ENCODE peak calls at places on chromosomes 7 and 10, in five cellular contexts. Y is endothelial cell, L is RWPE1, U is Panc1, X is WERI-Rb-1. M is an unnamed sample.

GRCh38 chr7:158740657-158741293 is 36.2 kb upstream of the NCAPG2 start:
- DNase-seq in Y (no peak), L (peak), U (no peak), X (no peak), M (peak)

GRCh38 chr7:83271212-83272099 is 108.8 kb upstream of the PCLO start:
- DNase-seq in Y (no peak), L (peak), U (peak), X (peak), M (no peak)

GRCh38 chr10:3538850-3539531 is 246.0 kb downstream of the KLF6 start:
- DNase-seq in Y (no peak), L (peak), U (no peak), X (no peak), M (peak)

GRCh38 chr7:42233166-42233565 is 3.8 kb downstream of the GLI3 start:
- DNase-seq in Y (no peak), L (no peak), U (no peak), X (no peak), M (no peak)

GRCh38 chr7:33677556-33677955 is 227.8 kb upstream of the BMPER start:
- DNase-seq in Y (no peak), L (no peak), U (no peak), X (no peak), M (no peak)

GRCh38 chr7:37986780-37987380 is 66.4 kb downstream of the EPDR1 start:
- DNase-seq in Y (no peak), L (no peak), U (no peak), X (no peak), M (no peak)

GRCh38 chr10:926075-926698 is 5.3 kb downstream of the LARP4B start:
- DNase-seq in Y (no peak), L (no peak), U (no peak), X (no peak), M (no peak)

GRCh38 chr7:113015038-113015645 is 71.5 kb downstream of the GPR85 start:
- DNase-seq in Y (no peak), L (peak), U (no peak), X (no peak), M (no peak)

GRCh38 chr7:151598045-151598444 is 78.3 kb upstream of the RHEB start:
- DNase-seq in Y (no peak), L (peak), U (peak), X (no peak), M (no peak)

GRCh38 chr10:2748287-2748686 is 319.1 kb upstream of the PFKP start:
- DNase-seq in Y (no peak), L (no peak), U (no peak), X (no peak), M (no peak)

GRCh38 chr7:12719141-12719919 is 31.9 kb downstream of the ARL4A start:
- DNase-seq in Y (no peak), L (peak), U (no peak), X (no peak), M (no peak)

GRCh38 chr7:133560900-133561299 is 308.0 kb downstream of the EXOC4 start:
- DNase-seq in Y (no peak), L (no peak), U (no peak), X (no peak), M (no peak)

GRCh38 chr7:2321020-2321419 is 6.8 kb upstream of the SNX8 start:
- DNase-seq in Y (no peak), L (peak), U (no peak), X (peak), M (no peak)

GRCh38 chr7:151025924-151026671 is 1.8 kb upstream of the ATG9B start:
- DNase-seq in Y (no peak), L (peak), U (no peak), X (no peak), M (no peak)

GRCh38 chr10:99280472-99280871 is 44.8 kb upstream of the HPSE2 start:
- DNase-seq in Y (no peak), L (no peak), U (no peak), X (no peak), M (no peak)

GRCh38 chr10:99279626-99280111 is 44.0 kb upstream of the HPSE2 start:
- DNase-seq in Y (no peak), L (no peak), U (no peak), X (no peak), M (no peak)

GRCh38 chr10:99276848-99277486 is 41.3 kb upstream of the HPSE2 start:
- DNase-seq in Y (no peak), L (peak), U (peak), X (no peak), M (no peak)
- TF ChIP-seq CTCF in Y (peak), L (peak), U (peak), X (peak), M (peak)

GRCh38 chr7:31892099-31892787 is 178.0 kb downstream of the PDE1C start:
- DNase-seq in Y (no peak), L (no peak), U (no peak), X (no peak), M (no peak)
- TF ChIP-seq CTCF in Y (no peak), L (no peak), U (no peak), X (no peak), M (no peak)

GRCh38 chr10:126898460-126898859 is 6.8 kb upstream of the DOCK1 start:
- DNase-seq in Y (no peak), L (no peak), U (no peak), X (no peak), M (no peak)

GRCh38 chr10:126904493-126904806 is 778 bp upstream of the DOCK1 start:
- DNase-seq in Y (no peak), L (no peak), U (no peak), X (no peak), M (no peak)

GRCh38 chr10:126904807-126905686 is at the start of gene DOCK1:
- DNase-seq in Y (peak), L (peak), U (no peak), X (peak), M (no peak)

GRCh38 chr10:126903646-126904360 is 1.4 kb upstream of the DOCK1 start:
- DNase-seq in Y (no peak), L (no peak), U (no peak), X (no peak), M (no peak)

GRCh38 chr10:126902157-126902556 is 3.1 kb upstream of the DOCK1 start:
- DNase-seq in Y (no peak), L (peak), U (peak), X (no peak), M (no peak)
- TF ChIP-seq CTCF in Y (no peak), L (no peak), U (no peak), X (no peak), M (no peak)

GRCh38 chr7:77425151-77426051 is 9.3 kb upstream of the GSAP start:
- DNase-seq in Y (peak), L (peak), U (no peak), X (no peak), M (no peak)
- TF ChIP-seq CTCF in Y (no peak), L (no peak), U (no peak), X (no peak), M (no peak)

GRCh38 chr7:142519077-142519789 is 230.0 kb upstream of the PRSS1 start:
- DNase-seq in Y (no peak), L (no peak), U (no peak), X (peak), M (no peak)
- TF ChIP-seq CTCF in Y (no peak), L (no peak), U (no peak), X (peak), M (no peak)

DNA sequence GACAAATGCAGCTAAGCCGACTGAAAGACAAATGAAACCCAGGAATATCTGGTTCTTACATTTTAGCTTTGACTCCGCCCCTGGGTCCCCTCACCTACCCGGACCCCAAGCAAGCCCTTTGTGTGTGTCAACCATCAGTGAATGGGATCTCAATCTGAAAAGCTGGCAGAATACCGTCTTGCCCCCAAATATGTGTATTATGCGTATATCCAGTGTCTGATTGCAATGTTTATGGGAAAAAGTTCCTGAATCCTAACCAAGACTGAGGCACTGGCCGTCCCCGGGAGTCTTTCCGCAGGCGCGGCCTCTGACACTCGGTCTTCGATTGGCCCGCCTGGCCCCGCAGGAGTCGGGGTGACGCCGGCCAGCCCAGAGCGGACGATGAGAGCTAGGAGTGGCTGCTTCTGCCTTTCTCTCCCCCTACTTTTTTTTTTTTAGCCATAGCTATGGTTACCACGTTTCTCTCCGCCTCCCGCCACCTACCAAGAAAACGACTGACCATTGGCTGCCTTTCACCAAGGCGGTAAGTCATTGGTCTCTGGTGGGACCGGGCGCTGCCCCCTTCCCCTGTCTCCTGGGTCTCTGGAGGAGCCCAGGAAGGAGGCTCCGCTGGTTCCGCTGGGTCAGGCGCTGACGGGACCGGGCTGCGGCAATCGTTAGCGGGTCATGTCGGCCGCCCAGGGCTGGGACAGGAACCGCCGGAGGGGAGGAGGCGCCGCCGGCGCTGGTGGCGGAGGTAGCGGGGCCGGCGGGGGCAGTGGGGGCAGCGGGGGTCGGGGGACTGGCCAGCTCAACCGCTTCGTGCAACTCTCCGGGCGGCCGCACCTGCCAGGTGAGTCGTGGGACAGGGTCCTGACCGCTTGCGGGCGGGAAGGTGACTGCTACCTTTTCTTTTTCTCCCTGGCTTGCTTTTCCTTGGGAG is at the start of gene KLHDC10:
- DNase-seq in Y (peak), L (peak), U (peak), X (peak), M (peak)
- TF ChIP-seq CTCF in Y (no peak), L (no peak), U (no peak), X (no peak), M (no peak)

GRCh38 chr10:127813290-127813689 is 76.3 kb downstream of the FOXI2 start:
- DNase-seq in Y (no peak), L (no peak), U (no peak), X (no peak), M (no peak)
- TF ChIP-seq CTCF in Y (peak), L (no peak), U (peak), X (peak), M (peak)

GRCh38 chr10:49415109-49415508 is 19.2 kb upstream of the DRGX start:
- DNase-seq in Y (no peak), L (no peak), U (no peak), X (no peak), M (no peak)
- TF ChIP-seq CTCF in Y (no peak), L (no peak), U (no peak), X (no peak), M (no peak)

DNA sequence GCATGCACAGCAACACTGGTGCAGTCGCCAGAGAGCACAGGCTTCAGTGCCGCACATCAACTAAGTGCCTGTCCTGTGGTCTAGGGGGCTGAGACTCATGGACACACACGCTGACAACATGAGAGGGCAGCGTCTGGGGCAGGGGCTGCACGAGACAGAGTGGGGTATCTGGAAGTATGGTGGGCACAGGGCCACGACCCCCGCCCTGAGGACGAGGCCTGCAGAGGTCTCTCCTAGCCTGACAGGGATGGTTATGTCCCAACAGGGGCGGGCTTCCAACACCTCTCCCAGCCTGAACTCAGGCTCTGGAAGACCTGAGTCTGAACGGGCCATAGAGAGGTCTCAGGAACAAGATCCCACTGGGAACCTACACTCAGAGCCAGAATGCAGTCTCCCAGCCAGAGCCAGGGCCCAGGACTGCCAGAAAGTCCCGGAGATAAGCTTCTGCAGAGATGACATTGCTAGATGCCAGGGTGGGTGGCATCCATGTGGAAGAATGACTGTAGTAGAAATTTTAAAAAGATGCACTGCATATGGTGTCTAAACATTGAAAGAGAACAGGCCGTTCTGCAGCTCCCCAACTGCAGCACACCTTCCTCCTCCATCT is 86.5 kb downstream of the TNS3 start:
- DNase-seq in Y (no peak), L (no peak), U (no peak), X (no peak), M (no peak)
- TF ChIP-seq CTCF in Y (no peak), L (no peak), U (no peak), X (no peak), M (no peak)

GRCh38 chr10:30840386-30841074 is 191.1 kb downstream of the ZNF438 start:
- DNase-seq in Y (no peak), L (no peak), U (no peak), X (no peak), M (peak)

GRCh38 chr10:30847199-30847598 is 184.5 kb downstream of the ZNF438 start:
- DNase-seq in Y (no peak), L (no peak), U (no peak), X (no peak), M (no peak)

GRCh38 chr10:30836411-30836810 is 195.3 kb downstream of the ZNF438 start:
- DNase-seq in Y (no peak), L (no peak), U (no peak), X (no peak), M (no peak)

GRCh38 chr10:30847642-30848041 is 184.0 kb downstream of the ZNF438 start:
- DNase-seq in Y (no peak), L (no peak), U (no peak), X (no peak), M (no peak)

DNA sequence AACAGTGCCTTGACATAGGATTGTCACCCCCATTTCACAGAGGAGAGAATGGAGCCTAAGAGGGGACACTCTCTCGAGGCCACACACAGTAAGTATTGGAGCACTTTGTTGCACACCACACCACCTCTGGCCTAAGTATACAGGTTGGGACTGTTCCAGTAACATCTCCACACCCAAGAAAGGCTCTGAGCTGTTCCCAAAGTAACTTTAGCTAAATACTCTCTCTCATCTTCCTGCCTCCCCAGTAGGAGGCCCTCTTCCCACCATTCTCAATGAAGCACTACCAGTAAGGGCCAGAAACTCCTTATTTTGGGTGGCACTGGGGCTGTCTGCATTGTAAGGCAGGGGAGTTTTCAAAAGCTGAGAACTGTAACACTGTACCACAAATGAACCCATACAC is 189.5 kb downstream of the ZNF438 start:
- DNase-seq in Y (no peak), L (no peak), U (no peak), X (no peak), M (peak)
- TF ChIP-seq CTCF in Y (no peak), L (no peak), U (no peak), X (no peak), M (no peak)

M was measured in right atrium auricular region.